ENCODE peak calls at places on chromosomes 11 and 22, in eight cellular contexts. Z, L, U, C, S, F, T and M are unnamed samples.

GRCh38 chr11:2664886-2665746 is 34.7 kb downstream of the KCNQ1OT1 start:
- DNase-seq in Z (no peak), L (no peak), U (no peak), C (no peak), S (no peak), F (no peak), T (no peak), M (no peak)

GRCh38 chr22:35917651-35918050 is 111.0 kb downstream of the RBFOX2 start:
- DNase-seq in Z (no peak), L (no peak), U (no peak), C (no peak), S (no peak), F (no peak), T (no peak), M (no peak)

GRCh38 chr11:86818466-86819282 is 18.3 kb downstream of the PRSS23 start:
- DNase-seq in Z (no peak), L (no peak), U (no peak), C (no peak), S (no peak), F (no peak), T (peak), M (no peak)

GRCh38 chr22:30717331-30717921 is 22.8 kb downstream of the OSBP2 start:
- DNase-seq in Z (no peak), L (no peak), U (no peak), C (no peak), S (no peak), F (no peak), T (no peak), M (no peak)

GRCh38 chr11:36122715-36123114 is 166.5 kb downstream of the COMMD9 start:
- DNase-seq in Z (no peak), L (no peak), U (no peak), C (no peak), S (no peak), F (no peak), T (no peak), M (no peak)

GRCh38 chr11:117229931-117230285 is 2.0 kb downstream of the PCSK7 start:
- DNase-seq in Z (no peak), L (no peak), U (no peak), C (no peak), S (no peak), F (no peak), T (no peak), M (no peak)

GRCh38 chr22:23403152-23403719 is 176.9 kb downstream of the IGLL1 start:
- DNase-seq in Z (peak), L (no peak), U (no peak), C (no peak), S (peak), F (no peak), T (no peak), M (no peak)

GRCh38 chr22:37647928-37648327 is 8.5 kb downstream of the SH3BP1 start:
- DNase-seq in Z (no peak), L (no peak), U (no peak), C (no peak), S (no peak), F (no peak), T (no peak), M (no peak)

GRCh38 chr11:14148653-14149273 is 186.2 kb downstream of the SPON1 start:
- DNase-seq in Z (no peak), L (no peak), U (no peak), C (no peak), S (no peak), F (no peak), T (peak), M (no peak)

GRCh38 chr11:80241766-80242165 is 800.9 kb upstream of the TENM4 start:
- DNase-seq in Z (no peak), L (no peak), U (no peak), C (no peak), S (no peak), F (no peak), T (no peak), M (no peak)

GRCh38 chr22:30978304-30978962 is 9.4 kb downstream of the TUG1 start:
- DNase-seq in Z (no peak), L (no peak), U (no peak), C (no peak), S (no peak), F (no peak), T (no peak), M (no peak)

GRCh38 chr11:83629775-83630174 is 343.6 kb upstream of the CCDC90B start:
- DNase-seq in Z (no peak), L (no peak), U (no peak), C (no peak), S (no peak), F (no peak), T (no peak), M (no peak)

GRCh38 chr11:11463397-11463796 is 110.3 kb upstream of the CSNK2A3 start:
- DNase-seq in Z (no peak), L (no peak), U (no peak), C (no peak), S (no peak), F (no peak), T (no peak), M (no peak)

GRCh38 chr11:20367313-20367948 is 3.9 kb downstream of the HTATIP2 start:
- DNase-seq in Z (no peak), L (no peak), U (no peak), C (no peak), S (no peak), F (peak), T (no peak), M (no peak)

GRCh38 chr11:45204761-45205160 is 58.3 kb downstream of the PRDM11 start:
- DNase-seq in Z (no peak), L (no peak), U (no peak), C (no peak), S (no peak), F (no peak), T (peak), M (no peak)

GRCh38 chr22:42862045-42862734 is 5.1 kb upstream of the ARFGAP3 start:
- DNase-seq in Z (no peak), L (no peak), U (no peak), C (no peak), S (no peak), F (no peak), T (no peak), M (no peak)

GRCh38 chr11:105881027-105881426 is 141.0 kb downstream of the MSANTD4 start:
- DNase-seq in Z (no peak), L (no peak), U (no peak), C (no peak), S (no peak), F (no peak), T (no peak), M (no peak)

GRCh38 chr11:12686246-12687060 is 12.2 kb downstream of the TEAD1 start:
- DNase-seq in Z (no peak), L (no peak), U (no peak), C (no peak), S (no peak), F (no peak), T (no peak), M (no peak)

GRCh38 chr22:17678817-17679385 is 40.3 kb downstream of the BCL2L13 start:
- DNase-seq in Z (no peak), L (no peak), U (no peak), C (no peak), S (no peak), F (no peak), T (peak), M (no peak)

GRCh38 chr22:23242473-23243001 is 62.2 kb downstream of the BCR start:
- DNase-seq in Z (no peak), L (no peak), U (no peak), C (no peak), S (no peak), F (no peak), T (peak), M (no peak)

GRCh38 chr11:82024760-82025159 is 708.9 kb downstream of the FAM181B start:
- DNase-seq in Z (no peak), L (no peak), U (no peak), C (no peak), S (no peak), F (no peak), T (no peak), M (no peak)

GRCh38 chr22:28813772-28814518 is 13.6 kb upstream of the XBP1 start:
- DNase-seq in Z (no peak), L (peak), U (no peak), C (no peak), S (peak), F (no peak), T (no peak), M (peak)

GRCh38 chr22:50197000-50197800 is 3.6 kb upstream of the SELENOO start:
- DNase-seq in Z (no peak), L (no peak), U (no peak), C (no peak), S (no peak), F (no peak), T (no peak), M (no peak)

GRCh38 chr22:39489094-39490068 is 12.7 kb upstream of the MIEF1 start:
- DNase-seq in Z (no peak), L (no peak), U (no peak), C (no peak), S (no peak), F (no peak), T (no peak), M (peak)

DNA sequence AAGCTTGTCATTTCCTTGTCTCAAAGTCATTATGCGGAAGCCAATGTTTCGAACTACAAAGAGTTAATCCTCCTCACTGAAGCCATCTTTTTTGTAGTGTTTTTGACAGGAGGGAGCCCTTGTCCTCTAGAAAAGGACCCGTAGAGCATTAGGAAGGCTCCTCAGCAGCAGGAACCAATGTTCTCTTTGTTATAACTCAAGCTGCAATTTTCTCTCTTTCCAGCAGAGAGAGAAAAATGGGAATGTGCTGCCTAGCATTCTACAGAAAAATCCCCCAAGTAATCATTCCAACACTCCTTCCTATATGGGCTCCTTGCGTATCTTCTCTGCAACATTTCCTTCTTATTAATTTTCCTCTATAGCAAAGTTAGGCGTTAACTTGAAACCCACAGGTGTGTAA is 30.6 kb downstream of the SC5D start:
- DNase-seq in Z (no peak), L (no peak), U (no peak), C (no peak), S (no peak), F (no peak), T (peak), M (no peak)
- TF ChIP-seq CTCF in Z (peak), L (no peak), U (no peak), C (no peak), S (no peak), F (no peak), T (peak), M (no peak)

DNA sequence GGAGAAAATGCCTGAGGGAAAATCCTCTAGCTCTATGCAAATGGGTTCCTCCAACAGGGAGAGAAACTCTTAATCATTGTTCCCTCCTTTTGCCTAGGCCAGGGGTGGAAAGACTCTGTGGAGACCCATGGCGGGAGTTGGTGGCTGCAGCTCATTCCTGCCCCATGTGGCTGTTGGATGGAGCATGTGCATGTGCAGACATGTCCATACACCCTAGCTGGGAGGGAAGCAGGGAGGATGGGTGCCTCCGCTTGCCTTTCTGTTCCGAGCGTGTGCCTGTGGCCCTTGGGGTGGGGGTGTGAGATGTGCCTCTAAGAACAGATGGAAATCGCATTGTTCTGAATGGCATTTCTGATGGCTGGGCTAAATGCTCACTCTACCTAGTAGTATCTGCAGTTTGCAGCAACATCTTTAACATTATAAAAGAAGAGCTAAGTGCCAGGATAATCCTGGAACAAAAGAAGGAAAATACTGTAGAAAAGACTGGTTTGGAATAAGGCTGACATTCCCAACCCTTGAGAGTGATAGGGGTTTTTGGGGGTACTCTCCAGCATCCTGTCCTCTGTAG is 31.7 kb downstream of the METTL15 start:
- DNase-seq in Z (no peak), L (no peak), U (no peak), C (no peak), S (no peak), F (no peak), T (no peak), M (no peak)
- H3K27ac ChIP-seq in Z (no peak), L (no peak), U (no peak), C (no peak), S (no peak), F (no peak), T (no peak), M (no peak)

DNA sequence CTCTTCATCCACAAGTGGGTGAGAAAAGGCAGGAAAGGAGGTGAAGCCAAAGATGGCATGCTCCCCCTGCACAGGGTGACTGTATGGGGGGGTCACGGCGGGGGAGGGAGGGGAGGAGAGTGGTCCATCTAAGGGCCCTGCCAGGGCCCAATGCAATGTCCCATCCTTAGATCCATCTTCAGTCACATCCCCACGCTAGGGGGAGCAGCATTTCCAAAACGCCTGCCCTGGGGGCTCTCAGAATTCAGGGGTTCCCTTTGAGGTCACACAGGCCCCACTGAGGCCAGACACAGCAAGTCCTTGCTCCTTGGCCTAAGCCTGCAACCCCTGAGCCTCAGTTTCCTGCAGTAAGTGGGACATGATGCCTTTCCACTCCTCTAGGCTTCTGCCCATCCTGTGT is 52.4 kb downstream of the RTN4R start:
- DNase-seq in Z (no peak), L (no peak), U (no peak), C (no peak), S (no peak), F (no peak), T (no peak), M (no peak)
- TF ChIP-seq CTCF in Z (no peak), L (no peak), U (no peak), C (no peak), S (no peak), F (no peak), T (peak), M (no peak)

DNA sequence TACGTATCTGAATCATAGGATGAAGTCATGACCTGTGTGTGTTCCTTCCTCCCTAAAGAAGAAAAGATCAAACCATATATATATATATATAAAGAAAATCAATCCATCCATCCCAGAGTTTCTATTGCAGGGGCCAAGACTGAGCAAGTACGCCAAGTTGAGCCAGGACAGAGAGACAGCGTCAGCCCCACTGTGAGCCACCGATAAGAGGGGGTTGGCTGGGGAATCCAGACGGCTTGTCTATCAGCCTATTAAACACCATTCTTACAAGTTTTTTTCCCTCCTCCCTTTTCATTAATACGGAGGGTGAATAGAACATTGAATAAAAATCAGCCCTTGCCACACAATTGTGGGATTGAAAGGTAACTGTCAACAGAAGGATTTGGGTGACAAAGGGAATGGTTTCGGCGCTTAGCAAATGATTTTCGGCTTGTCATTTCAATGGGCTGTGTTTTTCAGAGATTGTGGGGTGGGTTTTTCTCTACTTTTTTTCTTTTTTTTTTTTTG is 243.9 kb downstream of the MN1 start:
- DNase-seq in Z (no peak), L (no peak), U (no peak), C (no peak), S (no peak), F (no peak), T (no peak), M (no peak)
- H3K27ac ChIP-seq in Z (no peak), L (no peak), U (no peak), C (no peak), S (no peak), F (no peak), T (no peak), M (no peak)

GRCh38 chr11:22133785-22134184 is 59.1 kb upstream of the ANO5 start:
- DNase-seq in Z (no peak), L (no peak), U (no peak), C (no peak), S (no peak), F (no peak), T (no peak), M (no peak)

GRCh38 chr11:22130462-22131053 is 62.3 kb upstream of the ANO5 start:
- DNase-seq in Z (no peak), L (no peak), U (no peak), C (no peak), S (no peak), F (no peak), T (peak), M (no peak)
- TF ChIP-seq CTCF in Z (peak), L (no peak), U (peak), C (no peak), S (no peak), F (no peak), T (peak), M (peak)

DNA sequence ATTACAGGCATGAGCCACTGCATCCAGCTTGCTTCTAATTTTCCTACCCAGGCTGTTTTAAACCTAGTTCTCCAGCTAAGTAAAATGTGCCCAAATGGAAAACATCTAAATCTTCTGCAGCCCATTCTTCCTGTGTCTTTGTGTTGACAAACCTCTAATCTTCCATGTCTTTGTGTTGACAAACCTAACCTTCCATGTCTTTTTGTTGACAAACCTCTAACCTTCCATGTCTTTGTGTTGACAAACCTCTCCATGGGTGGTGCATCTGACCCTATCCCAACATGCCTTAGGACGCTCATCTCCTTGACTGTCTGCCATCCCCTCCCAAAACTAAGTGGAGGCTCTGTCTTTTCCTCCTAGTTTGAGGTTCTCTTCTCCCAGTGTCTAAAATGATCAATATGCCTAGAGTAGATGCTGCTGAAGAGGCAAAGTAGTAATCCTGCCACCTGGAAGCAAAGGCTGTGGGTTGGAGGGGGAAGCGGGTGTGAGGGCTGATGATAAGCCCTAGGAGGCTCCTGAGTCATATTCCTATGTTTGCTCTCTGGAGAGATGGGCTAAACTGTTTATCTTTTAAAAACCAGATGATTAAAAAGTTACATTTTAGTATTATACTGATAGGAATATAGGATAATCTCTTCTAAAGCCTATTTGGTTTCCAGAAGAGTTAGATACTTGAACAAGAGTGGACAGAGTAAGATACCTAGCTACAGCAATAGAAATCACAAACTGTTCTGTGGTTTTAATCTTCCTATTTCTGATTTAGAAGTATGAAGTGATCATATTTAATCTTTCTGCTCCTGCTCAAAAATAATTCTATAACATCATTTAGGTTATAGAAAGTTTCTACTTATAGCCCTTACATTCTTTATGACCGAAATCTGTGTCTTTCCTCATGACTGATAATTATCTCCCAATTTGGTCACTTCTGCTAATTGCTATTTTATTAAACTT is 7.9 kb downstream of the FEN1 start:
- DNase-seq in Z (no peak), L (no peak), U (no peak), C (no peak), S (no peak), F (no peak), T (no peak), M (no peak)
- H3K27ac ChIP-seq in Z (no peak), L (no peak), U (no peak), C (no peak), S (no peak), F (no peak), T (no peak), M (no peak)